ENCODE peak calls at places on chromosome 4, in nine cellular contexts. Q, S, O, W, F, J, M, L and E are unnamed samples.

GRCh38 chr4:183610033-183610432 is 49.0 kb downstream of the RWDD4 start:
- DNase-seq in F (no peak), M (no peak), J (no peak), S (peak; percentile 66), O (peak; percentile 71), W (peak; percentile 43), L (no peak), Q (no peak), E (no peak)

GRCh38 chr4:70772929-70773555 is 51.3 kb downstream of the RUFY3 start:
- DNase-seq in L (no peak), Q (no peak), O (no peak), S (no peak), J (no peak), F (no peak), W (no peak), M (no peak), E (no peak)

GRCh38 chr4:183356931-183357675 is 34.9 kb upstream of the CLDN24 start:
- DNase-seq in Q (no peak), M (no peak), O (no peak), S (no peak), J (no peak), L (no peak), W (no peak), F (no peak), E (no peak)

GRCh38 chr4:152500798-152501434 is 35.0 kb downstream of the FBXW7 start:
- DNase-seq in S (peak; percentile 96), W (peak; percentile 13), L (peak; percentile 82), M (peak; percentile 90), F (peak; percentile 30), J (no peak), O (peak; percentile 94), Q (no peak), E (peak; percentile 91)

GRCh38 chr4:140257461-140258305 is 103.7 kb upstream of the MAML3 start:
- DNase-seq in F (no peak), O (peak; percentile 53), L (peak; percentile 77), M (no peak), J (no peak), S (no peak), W (no peak), Q (no peak), E (no peak)

GRCh38 chr4:186265683-186266648 is at the start of gene F11:
- DNase-seq in W (no peak), Q (no peak), S (no peak), O (no peak), J (no peak), F (no peak), M (no peak), L (no peak), E (no peak)

GRCh38 chr4:72919937-72920336 is 149.6 kb downstream of the COX18 start:
- DNase-seq in J (no peak), W (no peak), Q (no peak), F (no peak), O (no peak), S (peak; percentile 15), M (no peak), L (no peak), E (no peak)

GRCh38 chr4:38980903-38981676 is 51.1 kb downstream of the TMEM156 start:
- DNase-seq in O (peak; percentile 87), L (peak; percentile 84), J (no peak), W (no peak), Q (no peak), S (peak; percentile 91), M (no peak), F (no peak), E (no peak)

GRCh38 chr4:172830295-172830764 is 338.3 kb upstream of the GALNT7 start:
- DNase-seq in S (peak; percentile 34), W (no peak), L (peak; percentile 34), F (no peak), Q (no peak), M (peak; percentile 43), O (peak; percentile 24), J (no peak), E (no peak)

GRCh38 chr4:67035501-67035900 is 509.8 kb downstream of the CENPC start:
- DNase-seq in W (no peak), S (peak; percentile 80), M (no peak), F (no peak), J (no peak), L (peak; percentile 0), Q (no peak), O (peak; percentile 73), E (no peak)

GRCh38 chr4:124290678-124291077 is 421.9 kb downstream of the ANKRD50 start:
- DNase-seq in L (no peak), S (no peak), M (no peak), F (peak; percentile 1), W (no peak), J (no peak), Q (no peak), O (no peak), E (no peak)

GRCh38 chr4:121648518-121648917 is 48.3 kb downstream of the ANXA5 start:
- DNase-seq in W (no peak), L (peak; percentile 40), O (peak; percentile 75), Q (no peak), M (no peak), J (peak; percentile 51), F (no peak), S (peak; percentile 47), E (no peak)

GRCh38 chr4:69056921-69057562 is 39.2 kb upstream of the UGT2B7 start:
- DNase-seq in O (no peak), F (no peak), M (no peak), W (no peak), J (no peak), L (no peak), S (no peak), Q (no peak), E (no peak)

GRCh38 chr4:186904104-186904503 is 180.4 kb upstream of the FAT1 start:
- DNase-seq in M (no peak), F (peak; percentile 51), S (peak; percentile 91), W (no peak), L (peak; percentile 90), O (peak; percentile 92), J (no peak), Q (no peak), E (no peak)

GRCh38 chr4:148998719-148999118 is 556.5 kb upstream of the NR3C2 start:
- DNase-seq in F (no peak), J (no peak), Q (no peak), W (no peak), M (peak; percentile 32), S (peak; percentile 22), L (peak; percentile 56), O (peak; percentile 18), E (peak; percentile 8)

DNA sequence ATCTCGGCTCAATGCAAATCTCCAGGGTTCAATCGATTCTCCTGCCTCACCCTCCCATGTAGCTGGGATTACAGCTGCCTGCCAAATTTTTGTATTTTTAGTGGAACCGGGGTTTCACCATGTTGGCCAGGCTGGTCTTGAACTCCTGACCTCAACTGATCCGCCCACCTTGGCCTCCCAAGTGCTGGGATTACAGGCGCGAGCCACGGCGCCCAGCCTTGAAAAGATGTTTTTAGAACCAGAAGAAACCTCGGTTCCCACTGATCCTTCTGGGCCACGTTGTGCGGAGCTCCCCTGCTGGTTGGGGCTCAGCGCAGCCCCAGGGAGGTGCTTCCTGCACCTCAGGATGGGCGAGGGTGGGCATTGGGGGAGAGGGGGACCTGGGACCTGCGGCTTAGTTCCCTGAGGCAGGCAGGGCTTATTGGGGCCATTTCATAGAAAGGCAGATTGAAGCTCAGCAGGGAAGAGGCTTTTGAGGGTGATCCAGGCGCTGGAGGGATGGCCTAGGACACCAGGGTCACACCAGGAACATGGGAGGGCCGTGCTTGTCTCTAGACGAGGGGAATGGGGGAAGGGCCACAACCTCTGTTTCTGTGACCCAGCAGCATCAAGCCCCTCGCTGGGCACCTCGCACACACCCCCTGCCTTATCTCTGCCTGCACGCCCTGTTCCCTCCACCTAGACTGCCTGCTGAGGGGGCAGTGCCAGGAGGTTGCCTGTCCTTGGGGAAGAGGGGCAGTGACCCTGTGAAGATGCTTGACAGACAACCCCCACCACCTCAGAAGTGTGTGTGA is 6.3 kb upstream of the ADD1 start:
- DNase-seq in L (no peak), J (peak; percentile 58), O (no peak), S (no peak), Q (no peak), W (peak; percentile 21), F (no peak), M (no peak), E (no peak)
- H3K4me3 ChIP-seq in L (no peak overlapping the region), J (no peak overlapping the region), O (no peak overlapping the region), S (peak overlapping the region; percentile 13), Q (peak overlapping the region; percentile 66), W (peak overlapping the region; percentile 21), F (no peak overlapping the region), M (peak overlapping the region; percentile 56), E (peak overlapping the region; percentile 50)

DNA sequence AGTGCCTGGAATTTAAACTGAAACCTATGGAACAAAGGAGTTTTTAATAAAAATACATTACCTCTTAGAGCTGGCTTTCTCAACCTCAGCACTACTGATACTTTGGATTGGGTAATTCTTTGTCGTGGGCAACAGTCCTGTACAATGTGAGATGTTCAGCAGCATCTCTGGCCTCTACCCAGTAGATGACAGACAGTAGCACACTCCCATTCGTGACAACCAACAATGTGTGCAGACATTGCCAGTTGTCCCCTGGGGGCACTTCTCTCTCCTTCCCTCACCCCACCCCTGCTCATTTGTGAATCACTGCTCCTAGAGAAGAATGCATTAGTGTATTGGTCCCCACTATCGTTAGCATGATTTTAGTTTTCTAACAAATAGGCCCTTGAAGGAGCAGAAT is 16.2 kb downstream of the GPAT3 start:
- DNase-seq in J (no peak), S (peak; percentile 31), M (no peak), W (no peak), F (no peak), O (peak; percentile 72), L (peak; percentile 95), Q (no peak), E (no peak)
- H3K4me3 ChIP-seq in J (no peak overlapping the region), S (no peak overlapping the region), M (no peak overlapping the region), W (no peak overlapping the region), F (peak overlapping the region; percentile 1), O (no peak overlapping the region), L (peak overlapping the region; percentile 10), Q (no peak overlapping the region), E (no peak overlapping the region)

GRCh38 chr4:1725521-1725920 is 4.2 kb downstream of the TACC3 start:
- DNase-seq in S (no peak), L (no peak), Q (no peak), O (no peak), W (no peak), F (no peak), M (no peak), J (peak; percentile 52), E (no peak)

GRCh38 chr4:1721666-1722550 is 587 bp downstream of the TACC3 start:
- DNase-seq in F (no peak), Q (no peak), L (peak; percentile 32), M (peak; percentile 66), S (no peak), O (no peak), W (no peak), J (peak; percentile 81), E (no peak)

GRCh38 chr4:1722551-1723071 is 1.3 kb downstream of the TACC3 start:
- DNase-seq in S (no peak), L (no peak), W (no peak), F (no peak), J (peak; percentile 45), Q (no peak), O (no peak), M (no peak), E (no peak)

GRCh38 chr4:1721003-1721665 is at the start of the genes TACC3 and TMEM129:
- DNase-seq in Q (peak; percentile 90), W (peak; percentile 93), F (peak; percentile 87), L (peak; percentile 98), O (peak; percentile 84), S (peak; percentile 92), J (peak; percentile 96), M (peak; percentile 98), E (peak; percentile 92)

GRCh38 chr4:1723131-1723801 is 1.9 kb downstream of the TACC3 start:
- DNase-seq in M (peak; percentile 94), L (no peak), S (no peak), Q (peak; percentile 55), F (no peak), O (no peak), W (no peak), J (no peak), E (no peak)
- H3K4me3 ChIP-seq in M (peak overlapping the region; percentile 94), L (no peak overlapping the region), S (no peak overlapping the region), Q (peak overlapping the region; percentile 70), F (peak overlapping the region; percentile 89), O (peak overlapping the region; percentile 75), W (no peak overlapping the region), J (no peak overlapping the region), E (peak overlapping the region; percentile 91)

GRCh38 chr4:147755567-147756295 is 23.8 kb downstream of the ARHGAP10 start:
- DNase-seq in F (no peak), J (no peak), W (peak; percentile 40), S (no peak), Q (no peak), O (peak; percentile 83), L (peak; percentile 74), M (no peak), E (no peak)
- H3K4me3 ChIP-seq in F (no peak overlapping the region), J (no peak overlapping the region), W (peak overlapping the region; percentile 15), S (no peak overlapping the region), Q (no peak overlapping the region), O (no peak overlapping the region), L (peak overlapping the region; percentile 24), M (no peak overlapping the region), E (no peak overlapping the region)